ENCODE peak calls at places on chromosomes 4 and X, in six cellular contexts. One of them, this sample, is unnamed.

GRCh38 chr4:3862640-3863420 is 96.6 kb downstream of the ADRA2C start:
- DNase-seq in IMR-90: no peak
- DNase-seq in HCT116: no peak
- DNase-seq in vagina: no peak
- DNase-seq in adrenal gland: no peak
- DNase-seq in H54: no peak
- DNase-seq in this sample: peak

GRCh38 chr4:82739292-82740190 is 59.1 kb downstream of the SCD5 start:
- DNase-seq in HCT116: peak
- DNase-seq in H54: peak
- DNase-seq in vagina: no peak
- DNase-seq in adrenal gland: peak
- DNase-seq in IMR-90: peak
- DNase-seq in this sample: peak

GRCh38 chrX:134764202-134764785 is 106.0 kb upstream of the PLAC1 start:
- DNase-seq in adrenal gland: no peak
- DNase-seq in HCT116: peak
- DNase-seq in vagina: no peak
- DNase-seq in IMR-90: no peak
- DNase-seq in H54: peak
- DNase-seq in this sample: no peak

GRCh38 chr4:113368056-113368455 is 318.6 kb downstream of the ANK2 start:
- DNase-seq in adrenal gland: no peak
- DNase-seq in H54: no peak
- DNase-seq in vagina: no peak
- DNase-seq in HCT116: no peak
- DNase-seq in IMR-90: peak
- DNase-seq in this sample: no peak

GRCh38 chr4:188976644-188977115 is 837.4 kb downstream of the TRIML1 start:
- DNase-seq in adrenal gland: no peak
- DNase-seq in vagina: no peak
- DNase-seq in HCT116: no peak
- DNase-seq in H54: no peak
- DNase-seq in IMR-90: peak
- DNase-seq in this sample: no peak

GRCh38 chr4:52643846-52644245 is 15.3 kb downstream of the USP46 start:
- DNase-seq in vagina: no peak
- DNase-seq in H54: no peak
- DNase-seq in adrenal gland: peak
- DNase-seq in HCT116: peak
- DNase-seq in IMR-90: peak
- DNase-seq in this sample: peak

GRCh38 chr4:139633661-139634060 is 32.0 kb upstream of the MGST2 start:
- DNase-seq in H54: no peak
- DNase-seq in IMR-90: peak
- DNase-seq in vagina: no peak
- DNase-seq in HCT116: no peak
- DNase-seq in adrenal gland: peak
- DNase-seq in this sample: no peak

GRCh38 chr4:1347410-1347864 is 429 bp downstream of the UVSSA start:
- DNase-seq in adrenal gland: peak
- DNase-seq in IMR-90: peak
- DNase-seq in HCT116: no peak
- DNase-seq in H54: peak
- DNase-seq in vagina: no peak
- DNase-seq in this sample: peak

GRCh38 chr4:118180776-118181175 is 146.5 kb downstream of the NDST3 start:
- DNase-seq in HCT116: no peak
- DNase-seq in adrenal gland: no peak
- DNase-seq in IMR-90: peak
- DNase-seq in vagina: no peak
- DNase-seq in H54: no peak
- DNase-seq in this sample: no peak

GRCh38 chrX:127877358-127877757 is 174.8 kb downstream of the ACTRT1 start:
- DNase-seq in H54: no peak
- DNase-seq in adrenal gland: no peak
- DNase-seq in HCT116: no peak
- DNase-seq in IMR-90: no peak
- DNase-seq in vagina: no peak
- DNase-seq in this sample: no peak

GRCh38 chrX:13898084-13898483 is 81.2 kb upstream of the GPM6B start:
- DNase-seq in H54: no peak
- DNase-seq in vagina: no peak
- DNase-seq in adrenal gland: no peak
- DNase-seq in HCT116: no peak
- DNase-seq in IMR-90: peak
- DNase-seq in this sample: no peak

DNA sequence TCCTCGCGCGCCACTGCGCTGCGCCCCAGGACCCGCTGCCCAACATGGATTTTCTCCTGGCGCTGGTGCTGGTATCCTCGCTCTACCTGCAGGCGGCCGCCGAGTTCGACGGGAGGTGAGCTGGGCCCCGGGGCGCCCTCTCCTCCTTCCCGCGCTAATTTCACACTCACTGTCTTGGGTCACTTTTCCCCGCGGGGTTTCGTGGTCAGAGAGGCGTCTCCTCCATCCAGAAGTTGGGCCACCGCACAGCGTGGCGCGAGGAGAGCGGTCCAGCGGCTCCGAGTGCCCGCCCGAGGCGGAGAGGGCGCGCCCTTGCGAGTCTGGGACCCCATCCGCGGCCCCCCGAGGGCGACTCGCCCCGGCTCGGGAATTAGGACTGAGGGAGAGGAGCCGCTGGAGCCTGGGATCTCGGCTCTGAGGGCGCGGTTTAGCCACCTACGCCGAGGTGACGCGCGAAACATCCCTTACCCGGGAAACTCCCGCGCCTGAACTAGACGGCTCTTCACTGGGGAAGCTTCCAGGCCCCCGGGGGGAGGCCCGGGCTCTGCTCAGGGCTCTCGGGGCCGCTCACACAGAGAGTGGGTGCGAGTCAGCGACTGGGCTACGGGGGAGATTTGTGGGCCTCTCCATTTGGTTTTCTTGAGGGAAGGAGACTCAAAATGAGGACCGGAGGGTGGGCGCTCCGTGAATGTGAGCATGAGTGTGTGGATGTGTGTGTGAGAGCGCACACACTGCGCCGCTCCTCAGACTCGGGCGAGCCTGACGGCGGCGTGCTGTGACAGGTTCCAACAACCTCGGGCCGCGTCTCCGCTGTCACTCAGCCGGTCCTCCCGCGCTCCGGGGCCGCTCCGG is 564 bp downstream of the NPNT start:
- DNase-seq in HCT116: no peak
- DNase-seq in adrenal gland: no peak
- DNase-seq in H54: no peak
- DNase-seq in vagina: no peak
- DNase-seq in IMR-90: no peak
- DNase-seq in this sample: peak
- TF ChIP-seq POLR2A in HCT116: no peak
- TF ChIP-seq POLR2A in adrenal gland: no peak
- TF ChIP-seq POLR2A in H54: no peak
- TF ChIP-seq POLR2A in vagina: no peak
- TF ChIP-seq POLR2A in IMR-90: no peak
- TF ChIP-seq POLR2A in this sample: no peak

GRCh38 chrX:8916697-8917096 is 115.5 kb upstream of the FAM9A start:
- DNase-seq in HCT116: no peak
- DNase-seq in adrenal gland: no peak
- DNase-seq in H54: no peak
- DNase-seq in vagina: no peak
- DNase-seq in IMR-90: no peak
- DNase-seq in this sample: no peak
- TF ChIP-seq POLR2A in HCT116: no peak
- TF ChIP-seq POLR2A in adrenal gland: no peak
- TF ChIP-seq POLR2A in H54: no peak
- TF ChIP-seq POLR2A in vagina: no peak
- TF ChIP-seq POLR2A in IMR-90: no peak
- TF ChIP-seq POLR2A in this sample: no peak

GRCh38 chrX:149940015-149940716 is 1.9 kb upstream of the EOLA2 start:
- DNase-seq in IMR-90: peak
- DNase-seq in adrenal gland: peak
- DNase-seq in H54: peak
- DNase-seq in HCT116: peak
- DNase-seq in vagina: peak
- DNase-seq in this sample: peak
- TF ChIP-seq POLR2A in IMR-90: peak
- TF ChIP-seq POLR2A in adrenal gland: peak
- TF ChIP-seq POLR2A in H54: peak
- TF ChIP-seq POLR2A in HCT116: no peak
- TF ChIP-seq POLR2A in vagina: no peak
- TF ChIP-seq POLR2A in this sample: no peak

GRCh38 chr4:79882806-79883205 is 190.2 kb downstream of the ANTXR2 start:
- DNase-seq in H54: no peak
- DNase-seq in IMR-90: no peak
- DNase-seq in adrenal gland: no peak
- DNase-seq in HCT116: no peak
- DNase-seq in vagina: no peak
- DNase-seq in this sample: no peak
- TF ChIP-seq POLR2A in H54: no peak
- TF ChIP-seq POLR2A in IMR-90: no peak
- TF ChIP-seq POLR2A in adrenal gland: no peak
- TF ChIP-seq POLR2A in HCT116: no peak
- TF ChIP-seq POLR2A in vagina: no peak
- TF ChIP-seq POLR2A in this sample: no peak

GRCh38 chrX:101552714-101553113 is 2.4 kb downstream of the ARMCX1 start:
- DNase-seq in adrenal gland: no peak
- DNase-seq in HCT116: no peak
- DNase-seq in vagina: no peak
- DNase-seq in H54: no peak
- DNase-seq in IMR-90: no peak
- DNase-seq in this sample: no peak

GRCh38 chrX:101550825-101551767 is 749 bp downstream of the ARMCX1 start:
- DNase-seq in H54: peak
- DNase-seq in IMR-90: peak
- DNase-seq in vagina: peak
- DNase-seq in HCT116: no peak
- DNase-seq in adrenal gland: peak
- DNase-seq in this sample: peak

DNA sequence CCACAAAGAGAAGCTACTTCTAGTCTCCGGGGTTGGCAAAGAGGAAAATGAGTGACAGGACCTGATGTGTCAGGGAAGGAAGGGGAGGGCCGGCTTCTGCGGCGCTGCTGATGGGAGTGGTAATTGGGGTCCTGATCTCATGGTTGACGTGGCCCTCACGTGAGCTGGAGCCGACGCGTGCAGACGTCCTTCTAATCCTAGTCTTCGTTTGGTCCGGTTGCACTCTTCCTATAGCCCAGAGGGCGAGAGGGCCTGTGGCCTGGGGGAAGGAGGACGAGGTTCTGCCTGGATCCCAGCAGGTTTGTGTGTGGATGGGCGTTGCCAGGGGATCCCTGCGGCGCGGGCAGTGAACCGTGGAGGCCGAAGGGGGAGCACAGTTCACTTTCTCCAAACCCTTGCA is at the start of gene ARMCX1:
- DNase-seq in HCT116: no peak
- DNase-seq in vagina: peak
- DNase-seq in adrenal gland: peak
- DNase-seq in IMR-90: peak
- DNase-seq in H54: peak
- DNase-seq in this sample: peak
- TF ChIP-seq POLR2A in HCT116: no peak
- TF ChIP-seq POLR2A in vagina: peak
- TF ChIP-seq POLR2A in adrenal gland: peak
- TF ChIP-seq POLR2A in IMR-90: peak
- TF ChIP-seq POLR2A in H54: peak
- TF ChIP-seq POLR2A in this sample: peak

GRCh38 chrX:8036914-8037313 is 109.7 kb upstream of the PNPLA4 start:
- DNase-seq in HCT116: no peak
- DNase-seq in adrenal gland: no peak
- DNase-seq in H54: no peak
- DNase-seq in IMR-90: no peak
- DNase-seq in vagina: no peak
- DNase-seq in this sample: no peak
- TF ChIP-seq POLR2A in HCT116: no peak
- TF ChIP-seq POLR2A in adrenal gland: no peak
- TF ChIP-seq POLR2A in H54: no peak
- TF ChIP-seq POLR2A in IMR-90: no peak
- TF ChIP-seq POLR2A in vagina: no peak
- TF ChIP-seq POLR2A in this sample: no peak